ENCODE peak calls at places on chromosome 20, in nine cellular contexts. C is colonic mucosa, X is Kasumi-1, J is stomach, W is HS-27A, Q is dermis microvascular lymphatic vessel endothelial cell, E is lung microvascular endothelial cell, K is activated T-cell treated with anti-CD3 and anti-CD28 coated beads for 48 hours, Z is WTC11. P is an unnamed sample.

GRCh38 chr20:56443654-56444540 is 24.5 kb upstream of the RTF2 start:
- DNase-seq in X (no peak), Z (no peak), Q (no peak), E (peak; percentile 66), W (no peak), J (no peak), C (no peak), K (no peak), P (no peak)

GRCh38 chr20:37179671-37180524 is 550 bp upstream of the MROH8 start:
- DNase-seq in Q (no peak), X (peak; percentile 46), C (no peak), W (peak; percentile 50), Z (no peak), J (no peak), K (no peak), E (peak; percentile 61), P (no peak)

GRCh38 chr20:45191926-45192325 is 14.9 kb upstream of the SEMG1 start:
- DNase-seq in Q (no peak), Z (no peak), K (no peak), E (no peak), J (no peak), C (no peak), X (no peak), W (no peak), P (no peak)

GRCh38 chr20:33154252-33154651 is 13.7 kb upstream of the BPIFA2 start:
- DNase-seq in Z (no peak), J (no peak), Q (no peak), E (no peak), W (no peak), C (no peak), K (no peak), X (no peak), P (no peak)

GRCh38 chr20:63690001-63690897 is 6.2 kb upstream of the TNFRSF6B start:
- DNase-seq in J (no peak), X (no peak), E (no peak), C (no peak), Z (no peak), W (no peak), K (no peak), Q (no peak), P (no peak)

GRCh38 chr20:57902478-57902877 is 192.7 kb upstream of the PMEPA1 start:
- DNase-seq in J (no peak), K (no peak), C (no peak), X (no peak), Z (no peak), W (no peak), Q (no peak), E (no peak), P (no peak)

GRCh38 chr20:1959156-1959555 is 34.7 kb downstream of the PDYN start:
- DNase-seq in W (no peak), X (no peak), J (no peak), C (no peak), Q (no peak), K (no peak), Z (no peak), E (no peak), P (no peak)

GRCh38 chr20:49627329-49627761 is 59.4 kb upstream of the PTGIS start:
- DNase-seq in Z (no peak), K (no peak), X (no peak), C (peak; percentile 57), J (peak; percentile 48), W (no peak), E (no peak), Q (no peak), P (peak; percentile 52)

GRCh38 chr20:46937827-46938226 is 43.2 kb downstream of the EYA2 start:
- DNase-seq in E (no peak), Z (no peak), C (no peak), X (no peak), K (no peak), Q (no peak), W (no peak), J (no peak), P (no peak)

GRCh38 chr20:63288581-63289251 is 4.3 kb upstream of the COL20A1 start:
- DNase-seq in Q (no peak), C (no peak), W (no peak), K (no peak), E (no peak), X (no peak), Z (no peak), J (no peak), P (no peak)

GRCh38 chr20:48962976-48963730 is 41.6 kb downstream of the ARFGEF2 start:
- DNase-seq in J (no peak), W (no peak), X (no peak), E (no peak), Q (no peak), C (no peak), K (no peak), Z (no peak), P (peak; percentile 16)

P was measured in transverse colon.